ENCODE peak calls at places on chromosome 9, in ten cellular contexts. M is activated T-helper 1 cell treated with anti-CD3 and anti-CD28 coated beads, Interleukin-12 subunit alpha, Interleukin-12 subunit beta, Interleukin-2, Interleukin-4 antibody, amounts not matched to agents 30 ng/mL and 10 ng/mL and 1 ng/mL, durations not matched to agents 14 hours and 24 hours and 36 hours; V is HS-5; R is substantia nigra; G is NCI-H1694 treated with DMSO at 0.1 percent for 48 hours; I is Ammon's horn; S is NCI-H1436 treated with DMSO at 0.1 percent for 48 hours; W is brain microvascular endothelial cell; Y is body of pancreas; F is RPMI8226. H is an unnamed sample.

GRCh38 chr9:90787771-90788460 is 13.7 kb upstream of the SYK start:
- DNase-seq in M (no peak), V (no peak), R (no peak), G (no peak), I (no peak), S (no peak), W (no peak), Y (no peak), F (no peak), H (no peak)

GRCh38 chr9:7067169-7067568 is 309.4 kb downstream of the KDM4C start:
- DNase-seq in M (no peak), V (no peak), R (no peak), G (no peak), I (no peak), S (no peak), W (no peak), Y (no peak), F (no peak), H (no peak)

GRCh38 chr9:36357639-36358038 is 42.4 kb downstream of the RNF38 start:
- DNase-seq in M (no peak), V (no peak), R (no peak), G (no peak), I (no peak), S (no peak), W (no peak), Y (no peak), F (no peak), H (no peak)

GRCh38 chr9:36486933-36487481 is 85.7 kb upstream of the MELK start:
- DNase-seq in M (peak; percentile 28), V (no peak), R (no peak), G (no peak), I (peak; percentile 17), S (no peak), W (peak; percentile 6), Y (peak; percentile 53), F (peak; percentile 64), H (no peak)

GRCh38 chr9:120909904-120910303 is 16.7 kb downstream of the TRAF1 start:
- DNase-seq in M (no peak), V (no peak), R (no peak), G (no peak), I (no peak), S (no peak), W (no peak), Y (no peak), F (no peak), H (no peak)

GRCh38 chr9:18746631-18747030 is 272.7 kb downstream of the ADAMTSL1 start:
- DNase-seq in M (no peak), V (no peak), R (peak; percentile 11), G (no peak), I (peak; percentile 65), S (no peak), W (no peak), Y (no peak), F (no peak), H (peak; percentile 35)

GRCh38 chr9:15182755-15183154 is 124.3 kb downstream of the TTC39B start:
- DNase-seq in M (no peak), V (no peak), R (no peak), G (peak; percentile 89), I (no peak), S (no peak), W (no peak), Y (no peak), F (no peak), H (no peak)

GRCh38 chr9:114365194-114365593 is 22.6 kb downstream of the AKNA start:
- DNase-seq in M (no peak), V (no peak), R (no peak), G (no peak), I (no peak), S (no peak), W (no peak), Y (no peak), F (no peak), H (no peak)

GRCh38 chr9:109031241-109031640 is 17.9 kb upstream of the CTNNAL1 start:
- DNase-seq in M (no peak), V (no peak), R (no peak), G (no peak), I (no peak), S (no peak), W (no peak), Y (no peak), F (no peak), H (no peak)

GRCh38 chr9:130741831-130742449 is 48.4 kb downstream of the EXOSC2 start:
- DNase-seq in M (no peak), V (peak; percentile 88), R (no peak), G (no peak), I (no peak), S (no peak), W (peak; percentile 42), Y (no peak), F (no peak), H (no peak)

GRCh38 chr9:126588491-126589168 is 25.1 kb upstream of the LMX1B start:
- DNase-seq in M (no peak), V (no peak), R (no peak), G (no peak), I (no peak), S (no peak), W (no peak), Y (no peak), F (no peak), H (no peak)

GRCh38 chr9:100368672-100369071 is 15.9 kb upstream of the TEX10 start:
- DNase-seq in M (no peak), V (no peak), R (no peak), G (no peak), I (no peak), S (no peak), W (no peak), Y (no peak), F (no peak), H (no peak)

GRCh38 chr9:92655896-92656536 is 13.9 kb downstream of the IPPK start:
- DNase-seq in M (no peak), V (no peak), R (no peak), G (no peak), I (no peak), S (no peak), W (no peak), Y (no peak), F (no peak), H (no peak)

GRCh38 chr9:137083418-137084004 is 3.3 kb upstream of the MAN1B1 start:
- DNase-seq in M (no peak), V (peak; percentile 90), R (no peak), G (no peak), I (peak; percentile 76), S (no peak), W (peak; percentile 96), Y (peak; percentile 47), F (no peak), H (peak; percentile 17)

H was measured in G401.